ENCODE peak calls at places on chromosomes 5 and 9, in seven cellular contexts. P is SK-N-DZ, M is germinal center, C is brain microvascular endothelial cell, J is GM23248, Q is heart right ventricle, A is NCI-H1417 treated with DMSO at 0.1 percent for 48 hours. Z is an unnamed sample.

GRCh38 chr9:129026442-129027223 is 1.5 kb downstream of the SH3GLB2 start:
- DNase-seq in Q (no peak), A (no peak), J (peak), M (no peak), C (no peak), P (peak), Z (peak)

GRCh38 chr5:10601246-10602030 is 37.6 kb downstream of the ANKRD33B start:
- DNase-seq in Q (peak), P (peak), A (peak), C (peak), J (peak), M (no peak), Z (peak)

GRCh38 chr9:110738982-110739381 is 70.4 kb downstream of the MUSK start:
- DNase-seq in C (peak), P (no peak), Q (no peak), A (no peak), J (no peak), M (no peak), Z (no peak)

GRCh38 chr9:127722055-127722454 is 6.2 kb downstream of the TTC16 start:
- DNase-seq in C (no peak), A (peak), P (no peak), Q (no peak), J (no peak), M (no peak), Z (no peak)

GRCh38 chr9:3224931-3225330 is 300.9 kb downstream of the RFX3 start:
- DNase-seq in C (no peak), P (no peak), Q (no peak), J (no peak), A (no peak), M (no peak), Z (no peak)

GRCh38 chr5:132873119-132873929 is at the start of gene LEAP2:
- DNase-seq in A (no peak), M (no peak), P (no peak), J (peak), C (no peak), Q (no peak), Z (no peak)

GRCh38 chr9:113011911-113012381 is at the start of gene ZNF883:
- DNase-seq in M (peak), A (peak), J (peak), C (peak), P (peak), Q (peak), Z (peak)

GRCh38 chr5:92977766-92978555 is 603.1 kb downstream of the NR2F1-AS1 start:
- DNase-seq in M (no peak), P (peak), J (no peak), C (no peak), A (no peak), Q (no peak), Z (no peak)

GRCh38 chr5:88322785-88323184 is 54.1 kb upstream of the TMEM161B start:
- DNase-seq in J (no peak), P (no peak), A (no peak), Q (no peak), M (no peak), C (no peak), Z (peak)

GRCh38 chr9:101325053-101325452 is 59.8 kb downstream of the BAAT start:
- DNase-seq in A (no peak), Q (no peak), M (no peak), P (no peak), C (no peak), J (no peak), Z (no peak)

GRCh38 chr9:93620881-93621820 is 44.8 kb downstream of the PHF2 start:
- DNase-seq in A (no peak), Q (no peak), P (no peak), M (no peak), C (no peak), J (no peak), Z (no peak)

GRCh38 chr5:95446560-95447221 is 55.5 kb downstream of the FAM81B start:
- DNase-seq in Q (no peak), J (peak), P (no peak), M (no peak), C (no peak), A (no peak), Z (peak)

GRCh38 chr9:137168907-137169763 is 716 bp downstream of the LRRC26 start:
- DNase-seq in Q (no peak), C (peak), J (peak), M (peak), P (peak), A (peak), Z (peak)

GRCh38 chr5:107418071-107418470 is 252.7 kb downstream of the EFNA5 start:
- DNase-seq in M (no peak), A (no peak), J (no peak), C (no peak), P (no peak), Q (no peak), Z (no peak)

GRCh38 chr9:109320338-109320733 is 523 bp downstream of the EPB41L4B start:
- DNase-seq in M (no peak), Q (no peak), P (no peak), J (peak), C (no peak), A (no peak), Z (no peak)

GRCh38 chr9:129401623-129402340 is 219.1 kb downstream of the C9orf50 start:
- DNase-seq in J (no peak), A (no peak), M (no peak), P (no peak), Q (no peak), C (no peak), Z (no peak)

GRCh38 chr9:112112519-112112918 is 62.6 kb downstream of the SUSD1 start:
- DNase-seq in A (no peak), J (peak), C (peak), Q (no peak), P (no peak), M (no peak), Z (peak)

GRCh38 chr5:3394877-3395599 is 200.6 kb upstream of the IRX1 start:
- DNase-seq in P (no peak), C (no peak), Q (no peak), J (no peak), M (no peak), A (no peak), Z (no peak)

GRCh38 chr5:154276932-154277331 is 86.4 kb downstream of the GALNT10 start:
- DNase-seq in P (no peak), J (peak), A (no peak), M (no peak), Q (peak), C (peak), Z (peak)

GRCh38 chr5:154840435-154841272 is 9.7 kb downstream of the FAXDC2 start:
- DNase-seq in C (no peak), A (no peak), P (no peak), Q (no peak), J (no peak), M (no peak), Z (no peak)

GRCh38 chr5:9545959-9546851 is at the start of gene SEMA5A:
- DNase-seq in Q (peak), P (peak), C (peak), M (no peak), A (no peak), J (peak), Z (peak)